ENCODE peak calls at places on chromosomes 5 and 9, in five cellular contexts. One of them, this sample, is unnamed.

GRCh38 chr5:39192449-39193160 is 26.8 kb downstream of the FYB1 start:
- DNase-seq in Peyer's patch: no peak
- DNase-seq in A549: no peak
- DNase-seq in fibroblast of pulmonary artery: no peak
- DNase-seq in GM12864: no peak
- DNase-seq in this sample: no peak

GRCh38 chr9:90344013-90344412 is 298.6 kb downstream of the DIRAS2 start:
- DNase-seq in Peyer's patch: no peak
- DNase-seq in A549: no peak
- DNase-seq in fibroblast of pulmonary artery: peak; percentile 84
- DNase-seq in GM12864: no peak
- DNase-seq in this sample: no peak

GRCh38 chr9:76605271-76605670 is 146.3 kb downstream of the GCNT1 start:
- DNase-seq in Peyer's patch: no peak
- DNase-seq in A549: no peak
- DNase-seq in fibroblast of pulmonary artery: no peak
- DNase-seq in GM12864: peak; percentile 15
- DNase-seq in this sample: no peak

GRCh38 chr9:129801504-129801903 is 1.5 kb upstream of the TOR1B start:
- DNase-seq in Peyer's patch: no peak
- DNase-seq in A549: no peak
- DNase-seq in fibroblast of pulmonary artery: no peak
- DNase-seq in GM12864: no peak
- DNase-seq in this sample: no peak

GRCh38 chr9:137023157-137023556 is 4.9 kb downstream of the ABCA2 start:
- DNase-seq in Peyer's patch: no peak
- DNase-seq in A549: no peak
- DNase-seq in fibroblast of pulmonary artery: no peak
- DNase-seq in GM12864: no peak
- DNase-seq in this sample: no peak

GRCh38 chr9:114462791-114463190 is 42.5 kb downstream of the WHRN start:
- DNase-seq in Peyer's patch: no peak
- DNase-seq in A549: no peak
- DNase-seq in fibroblast of pulmonary artery: no peak
- DNase-seq in GM12864: no peak
- DNase-seq in this sample: no peak

GRCh38 chr5:93158841-93159240 is 422.2 kb downstream of the NR2F1-AS1 start:
- DNase-seq in Peyer's patch: no peak
- DNase-seq in A549: no peak
- DNase-seq in fibroblast of pulmonary artery: no peak
- DNase-seq in GM12864: no peak
- DNase-seq in this sample: no peak

GRCh38 chr5:172797800-172798199 is 26.8 kb upstream of the DUSP1 start:
- DNase-seq in Peyer's patch: peak; percentile 21
- DNase-seq in A549: no peak
- DNase-seq in fibroblast of pulmonary artery: no peak
- DNase-seq in GM12864: no peak
- DNase-seq in this sample: no peak

GRCh38 chr5:103139264-103139865 is 19.3 kb downstream of the PPIP5K2 start:
- DNase-seq in Peyer's patch: peak; percentile 92
- DNase-seq in A549: peak; percentile 76
- DNase-seq in fibroblast of pulmonary artery: peak; percentile 86
- DNase-seq in GM12864: no peak
- DNase-seq in this sample: peak; percentile 67

GRCh38 chr5:159874308-159874707 is 42.0 kb upstream of the ADRA1B start:
- DNase-seq in Peyer's patch: no peak
- DNase-seq in A549: peak; percentile 51
- DNase-seq in fibroblast of pulmonary artery: peak; percentile 44
- DNase-seq in GM12864: no peak
- DNase-seq in this sample: no peak

GRCh38 chr9:21810881-21811280 is 8.4 kb downstream of the MTAP start:
- DNase-seq in Peyer's patch: no peak
- DNase-seq in A549: no peak
- DNase-seq in fibroblast of pulmonary artery: no peak
- DNase-seq in GM12864: no peak
- DNase-seq in this sample: no peak

GRCh38 chr5:113487411-113487778 is 858 bp downstream of the MCC start:
- DNase-seq in Peyer's patch: no peak
- DNase-seq in A549: peak; percentile 3
- DNase-seq in fibroblast of pulmonary artery: peak; percentile 30
- DNase-seq in GM12864: no peak
- DNase-seq in this sample: no peak

GRCh38 chr5:66554211-66554610 is 42.0 kb upstream of the MAST4 start:
- DNase-seq in Peyer's patch: peak; percentile 75
- DNase-seq in A549: no peak
- DNase-seq in fibroblast of pulmonary artery: peak; percentile 63
- DNase-seq in GM12864: peak; percentile 64
- DNase-seq in this sample: no peak

GRCh38 chr5:154325566-154325965 is 120.2 kb upstream of the SAP30L start:
- DNase-seq in Peyer's patch: no peak
- DNase-seq in A549: no peak
- DNase-seq in fibroblast of pulmonary artery: no peak
- DNase-seq in GM12864: no peak
- DNase-seq in this sample: no peak

GRCh38 chr9:120214331-120214730 is 365.6 kb downstream of the CDK5RAP2 start:
- DNase-seq in Peyer's patch: no peak
- DNase-seq in A549: no peak
- DNase-seq in fibroblast of pulmonary artery: no peak
- DNase-seq in GM12864: no peak
- DNase-seq in this sample: no peak

GRCh38 chr9:18994263-18994916 is 38.6 kb downstream of the SAXO1 start:
- DNase-seq in Peyer's patch: no peak
- DNase-seq in A549: no peak
- DNase-seq in fibroblast of pulmonary artery: no peak
- DNase-seq in GM12864: no peak
- DNase-seq in this sample: peak; percentile 52

GRCh38 chr9:98787766-98788335 is 8.5 kb downstream of the ANKS6 start:
- DNase-seq in Peyer's patch: peak; percentile 33
- DNase-seq in A549: no peak
- DNase-seq in fibroblast of pulmonary artery: no peak
- DNase-seq in GM12864: no peak
- DNase-seq in this sample: no peak

GRCh38 chr5:174533771-174534221 is 190.6 kb upstream of the MSX2 start:
- DNase-seq in Peyer's patch: peak; percentile 49
- DNase-seq in A549: peak; percentile 50
- DNase-seq in fibroblast of pulmonary artery: peak; percentile 70
- DNase-seq in GM12864: no peak
- DNase-seq in this sample: peak; percentile 15
- H3K4me3 ChIP-seq in Peyer's patch: no peak overlapping the region
- H3K4me3 ChIP-seq in A549: no peak overlapping the region
- H3K4me3 ChIP-seq in fibroblast of pulmonary artery: no peak overlapping the region
- H3K4me3 ChIP-seq in GM12864: no peak overlapping the region
- H3K4me3 ChIP-seq in this sample: no peak overlapping the region

GRCh38 chr5:180815241-180816031 is 12.8 kb upstream of the MGAT1 start:
- DNase-seq in Peyer's patch: no peak
- DNase-seq in A549: no peak
- DNase-seq in fibroblast of pulmonary artery: no peak
- DNase-seq in GM12864: no peak
- DNase-seq in this sample: no peak
- H3K4me3 ChIP-seq in Peyer's patch: no peak overlapping the region
- H3K4me3 ChIP-seq in A549: no peak overlapping the region
- H3K4me3 ChIP-seq in fibroblast of pulmonary artery: no peak overlapping the region
- H3K4me3 ChIP-seq in GM12864: no peak overlapping the region
- H3K4me3 ChIP-seq in this sample: no peak overlapping the region

GRCh38 chr5:157734466-157734865 is 3.2 kb downstream of the THG1L start:
- DNase-seq in Peyer's patch: no peak
- DNase-seq in A549: no peak
- DNase-seq in fibroblast of pulmonary artery: no peak
- DNase-seq in GM12864: no peak
- DNase-seq in this sample: no peak

GRCh38 chr5:157730900-157731271 is 334 bp upstream of the THG1L start:
- DNase-seq in Peyer's patch: no peak
- DNase-seq in A549: no peak
- DNase-seq in fibroblast of pulmonary artery: no peak
- DNase-seq in GM12864: no peak
- DNase-seq in this sample: no peak

GRCh38 chr5:157731272-157732129 is at the start of gene THG1L:
- DNase-seq in Peyer's patch: peak; percentile 99
- DNase-seq in A549: peak; percentile 98
- DNase-seq in fibroblast of pulmonary artery: peak; percentile 98
- DNase-seq in GM12864: peak; percentile 94
- DNase-seq in this sample: peak; percentile 99

GRCh38 chr5:157732784-157733262 is 1.6 kb downstream of the THG1L start:
- DNase-seq in Peyer's patch: no peak
- DNase-seq in A549: no peak
- DNase-seq in fibroblast of pulmonary artery: no peak
- DNase-seq in GM12864: no peak
- DNase-seq in this sample: no peak

GRCh38 chr5:157732130-157732783 is 1.0 kb downstream of the THG1L start:
- DNase-seq in Peyer's patch: no peak
- DNase-seq in A549: no peak
- DNase-seq in fibroblast of pulmonary artery: no peak
- DNase-seq in GM12864: no peak
- DNase-seq in this sample: no peak
- H3K4me3 ChIP-seq in Peyer's patch: no peak overlapping the region
- H3K4me3 ChIP-seq in A549: peak overlapping the region; percentile 52
- H3K4me3 ChIP-seq in fibroblast of pulmonary artery: peak overlapping the region; percentile 84
- H3K4me3 ChIP-seq in GM12864: peak overlapping the region; percentile 83
- H3K4me3 ChIP-seq in this sample: no peak overlapping the region

GRCh38 chr5:119288364-119289047 is 67.3 kb upstream of the TNFAIP8 start:
- DNase-seq in Peyer's patch: no peak
- DNase-seq in A549: no peak
- DNase-seq in fibroblast of pulmonary artery: no peak
- DNase-seq in GM12864: no peak
- DNase-seq in this sample: no peak

GRCh38 chr5:119291056-119291455 is 64.8 kb upstream of the TNFAIP8 start:
- DNase-seq in Peyer's patch: no peak
- DNase-seq in A549: no peak
- DNase-seq in fibroblast of pulmonary artery: no peak
- DNase-seq in GM12864: no peak
- DNase-seq in this sample: no peak

GRCh38 chr5:119290161-119290569 is 65.7 kb upstream of the TNFAIP8 start:
- DNase-seq in Peyer's patch: no peak
- DNase-seq in A549: no peak
- DNase-seq in fibroblast of pulmonary artery: no peak
- DNase-seq in GM12864: peak; percentile 79
- DNase-seq in this sample: no peak

GRCh38 chr5:119290607-119291006 is 65.2 kb upstream of the TNFAIP8 start:
- DNase-seq in Peyer's patch: no peak
- DNase-seq in A549: no peak
- DNase-seq in fibroblast of pulmonary artery: no peak
- DNase-seq in GM12864: no peak
- DNase-seq in this sample: no peak

GRCh38 chr5:119289413-119289812 is 66.4 kb upstream of the TNFAIP8 start:
- DNase-seq in Peyer's patch: no peak
- DNase-seq in A549: no peak
- DNase-seq in fibroblast of pulmonary artery: no peak
- DNase-seq in GM12864: no peak
- DNase-seq in this sample: no peak
- H3K4me3 ChIP-seq in Peyer's patch: no peak overlapping the region
- H3K4me3 ChIP-seq in A549: no peak overlapping the region
- H3K4me3 ChIP-seq in fibroblast of pulmonary artery: no peak overlapping the region
- H3K4me3 ChIP-seq in GM12864: peak overlapping the region; percentile 58
- H3K4me3 ChIP-seq in this sample: no peak overlapping the region

GRCh38 chr5:60826653-60827052 is 17.4 kb downstream of the ELOVL7 start:
- DNase-seq in Peyer's patch: no peak
- DNase-seq in A549: no peak
- DNase-seq in fibroblast of pulmonary artery: no peak
- DNase-seq in GM12864: no peak
- DNase-seq in this sample: no peak
- H3K4me3 ChIP-seq in Peyer's patch: no peak overlapping the region
- H3K4me3 ChIP-seq in A549: no peak overlapping the region
- H3K4me3 ChIP-seq in fibroblast of pulmonary artery: no peak overlapping the region
- H3K4me3 ChIP-seq in GM12864: no peak overlapping the region
- H3K4me3 ChIP-seq in this sample: no peak overlapping the region

GRCh38 chr9:93093449-93094293 is 2.3 kb upstream of the CARD19 start:
- DNase-seq in Peyer's patch: peak; percentile 58
- DNase-seq in A549: no peak
- DNase-seq in fibroblast of pulmonary artery: no peak
- DNase-seq in GM12864: peak; percentile 52
- DNase-seq in this sample: no peak
- H3K4me3 ChIP-seq in Peyer's patch: no peak overlapping the region
- H3K4me3 ChIP-seq in A549: no peak overlapping the region
- H3K4me3 ChIP-seq in fibroblast of pulmonary artery: no peak overlapping the region
- H3K4me3 ChIP-seq in GM12864: no peak overlapping the region
- H3K4me3 ChIP-seq in this sample: no peak overlapping the region

This sample was measured in SJCRH30.